ENCODE peak calls at places on chromosomes 1 and 21, in five cellular contexts. T is MM.1S, O is kidney, Z is mesendoderm, Y is colonic mucosa. P is an unnamed sample.

GRCh38 chr1:27618341-27619067 is 14.6 kb upstream of the AHDC1 start:
- DNase-seq in Y (no peak), T (no peak), Z (no peak), O (no peak), P (no peak)

GRCh38 chr21:18424250-18424649 is 20.7 kb upstream of the TMPRSS15 start:
- DNase-seq in Z (no peak), O (no peak), Y (no peak), T (no peak), P (no peak)

GRCh38 chr1:243420968-243421675 is 165.3 kb downstream of the SDCCAG8 start:
- DNase-seq in Z (no peak), Y (no peak), O (no peak), T (no peak), P (no peak)

GRCh38 chr1:206012086-206012859 is 9.1 kb upstream of the RAB7B start:
- DNase-seq in Y (peak; percentile 91), T (peak; percentile 64), Z (no peak), O (peak; percentile 87), P (no peak)

GRCh38 chr1:245715970-245716369 is 561.2 kb downstream of the KIF26B start:
- DNase-seq in Z (no peak), T (no peak), Y (no peak), O (no peak), P (no peak)

GRCh38 chr21:36171741-36172331 is 15.2 kb downstream of the DOP1B start:
- DNase-seq in T (no peak), Z (peak; percentile 21), O (no peak), Y (no peak), P (no peak)

GRCh38 chr1:37100310-37100709 is 66.0 kb upstream of the GRIK3 start:
- DNase-seq in T (no peak), O (no peak), Y (no peak), Z (no peak), P (no peak)

GRCh38 chr1:171166361-171166760 is 18.7 kb upstream of the FMO2 start:
- DNase-seq in Z (no peak), Y (no peak), T (no peak), O (no peak), P (no peak)

GRCh38 chr1:95640746-95641145 is 406.7 kb downstream of the RWDD3 start:
- DNase-seq in Z (no peak), T (no peak), O (no peak), Y (no peak), P (no peak)

GRCh38 chr1:176499671-176500070 is 36.7 kb downstream of the PAPPA2 start:
- DNase-seq in Z (no peak), Y (no peak), T (no peak), O (no peak), P (no peak)

GRCh38 chr1:156661932-156662587 is 15.1 kb downstream of the NES start:
- DNase-seq in Z (peak; percentile 63), O (no peak), Y (no peak), T (peak; percentile 43), P (no peak)

DNA sequence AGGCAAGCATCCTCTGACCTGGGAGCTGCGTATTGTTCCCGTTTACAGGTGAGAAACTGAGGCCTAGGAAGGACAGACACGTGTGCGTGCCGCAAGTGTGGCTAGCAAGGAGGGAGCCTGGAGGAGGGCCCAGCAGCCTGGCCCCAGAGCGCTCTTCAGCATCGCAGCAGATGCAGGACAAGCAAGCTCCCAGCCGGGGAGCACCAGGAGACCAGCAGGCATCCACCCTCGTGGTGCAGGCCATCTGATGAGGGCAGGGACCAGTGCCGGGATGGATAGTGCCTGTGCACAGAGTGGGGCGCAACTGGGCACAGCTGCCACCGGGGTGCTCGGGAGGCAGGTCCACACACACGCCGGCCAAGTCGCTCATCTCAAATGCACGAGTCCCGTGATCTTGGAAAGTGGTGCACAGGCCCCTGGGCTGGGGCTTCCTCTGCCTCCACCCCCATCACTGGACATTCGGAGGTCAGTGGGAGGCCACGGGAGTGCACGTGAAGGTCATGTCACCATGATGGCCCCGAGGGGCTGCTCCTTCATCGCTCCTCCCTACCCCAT is 55.1 kb downstream of the COL18A1 start:
- DNase-seq in O (peak; percentile 63), Y (no peak), T (no peak), Z (no peak), P (no peak)
- H3K27ac ChIP-seq in O (no peak overlapping the region), Y (no peak overlapping the region), T (no peak overlapping the region), Z (no peak overlapping the region), P (no peak overlapping the region)

GRCh38 chr1:160838876-160839275 is 23.8 kb downstream of the CD244 start:
- DNase-seq in O (no peak), T (no peak), Y (no peak), Z (no peak), P (no peak)
- H3K9ac ChIP-seq in O (no peak overlapping the region), T (no peak overlapping the region), Y (no peak overlapping the region), Z (no peak overlapping the region), P (no peak overlapping the region)

DNA sequence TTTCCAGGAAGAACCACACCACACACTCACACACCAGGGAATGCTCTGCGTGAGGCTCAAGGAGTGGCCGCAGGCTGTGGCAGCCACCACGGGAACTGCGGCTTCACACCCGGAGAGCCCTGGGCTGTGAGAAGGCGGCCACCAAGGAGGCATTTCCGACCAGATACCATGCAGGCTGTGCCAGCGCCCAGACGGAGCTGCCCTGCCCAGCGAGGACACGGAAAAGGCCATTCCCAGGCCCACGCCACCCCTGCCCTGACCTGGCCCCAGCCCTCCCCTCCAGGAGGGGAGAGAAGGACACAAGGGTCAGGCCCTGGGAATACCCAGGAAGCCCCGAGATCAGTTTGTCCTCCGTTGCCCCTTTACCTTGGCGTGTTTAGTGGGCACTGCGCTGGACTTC is 119.3 kb downstream of the NPHP4 start:
- DNase-seq in O (no peak), Z (no peak), Y (no peak), T (no peak), P (no peak)
- H3K4me3 ChIP-seq in O (no peak overlapping the region), Z (no peak overlapping the region), Y (no peak overlapping the region), T (no peak overlapping the region), P (no peak overlapping the region)

DNA sequence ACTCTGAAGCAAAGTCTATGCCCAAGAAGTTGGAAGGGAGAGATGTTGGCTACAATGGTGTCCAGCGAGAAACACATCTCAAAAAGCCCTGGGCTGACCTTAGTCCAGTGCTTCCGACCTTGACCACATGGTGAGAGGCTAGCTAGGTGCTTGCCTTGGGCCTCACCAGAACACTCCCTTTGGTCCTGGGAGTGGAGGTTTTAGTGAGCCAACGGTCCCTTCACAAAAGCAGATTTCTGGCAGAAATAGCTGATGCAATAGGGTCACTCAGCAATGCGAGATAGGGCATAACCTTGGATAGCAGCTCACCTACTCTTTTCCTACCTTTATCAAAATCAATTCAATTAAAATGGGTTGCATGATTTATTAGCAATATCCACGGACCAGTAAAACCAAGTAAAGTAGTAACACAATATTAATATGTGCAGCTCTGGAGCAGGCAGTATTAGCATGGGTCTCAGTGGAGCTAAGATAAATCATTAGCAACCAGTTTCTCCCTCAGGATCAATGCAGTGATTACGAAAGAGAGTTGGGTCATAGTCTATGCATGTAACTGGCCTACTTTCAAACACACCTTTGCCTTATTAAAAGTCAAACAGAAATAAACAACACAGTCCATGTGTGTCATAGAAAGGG is 1.9 kb downstream of the SLC30A10 start:
- DNase-seq in Z (no peak), O (no peak), T (no peak), Y (no peak), P (no peak)
- H3K27ac ChIP-seq in Z (no peak overlapping the region), O (no peak overlapping the region), T (no peak overlapping the region), Y (no peak overlapping the region), P (no peak overlapping the region)

GRCh38 chr1:168709407-168709891 is 19.6 kb downstream of the DPT start:
- DNase-seq in O (no peak), Y (peak; percentile 54), Z (peak; percentile 51), T (no peak), P (no peak)
- H3K9ac ChIP-seq in O (no peak overlapping the region), Y (no peak overlapping the region), Z (no peak overlapping the region), T (no peak overlapping the region), P (no peak overlapping the region)

DNA sequence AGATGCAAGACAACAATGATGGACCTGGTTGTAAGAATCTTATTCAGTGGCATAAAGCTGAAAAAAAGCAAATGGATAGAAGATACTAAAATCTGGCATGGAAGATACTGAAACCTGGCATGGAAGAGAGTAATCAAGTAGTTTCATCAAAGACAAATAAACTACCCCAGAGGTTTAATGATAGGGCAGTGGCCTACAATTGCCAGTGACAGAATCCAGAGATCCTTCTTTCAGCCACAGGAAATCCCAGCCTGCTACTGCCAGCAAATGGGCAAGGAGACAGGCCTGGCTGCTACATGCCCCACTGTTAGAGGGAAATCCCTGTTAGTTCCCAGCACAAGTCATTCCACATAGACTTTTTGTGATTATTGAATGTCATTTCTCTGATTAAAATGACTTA is 409.4 kb downstream of the VAV3 start:
- DNase-seq in Y (no peak), Z (peak; percentile 7), O (no peak), T (no peak), P (no peak)
- H3K4me3 ChIP-seq in Y (no peak overlapping the region), Z (no peak overlapping the region), O (no peak overlapping the region), T (no peak overlapping the region), P (no peak overlapping the region)

GRCh38 chr1:21149862-21150432 is 26.8 kb downstream of the EIF4G3 start:
- DNase-seq in T (no peak), Z (peak; percentile 94), O (no peak), Y (no peak), P (no peak)
- H3K27ac ChIP-seq in T (no peak overlapping the region), Z (no peak overlapping the region), O (no peak overlapping the region), Y (peak overlapping the region; percentile 17), P (peak overlapping the region; percentile 66)

DNA sequence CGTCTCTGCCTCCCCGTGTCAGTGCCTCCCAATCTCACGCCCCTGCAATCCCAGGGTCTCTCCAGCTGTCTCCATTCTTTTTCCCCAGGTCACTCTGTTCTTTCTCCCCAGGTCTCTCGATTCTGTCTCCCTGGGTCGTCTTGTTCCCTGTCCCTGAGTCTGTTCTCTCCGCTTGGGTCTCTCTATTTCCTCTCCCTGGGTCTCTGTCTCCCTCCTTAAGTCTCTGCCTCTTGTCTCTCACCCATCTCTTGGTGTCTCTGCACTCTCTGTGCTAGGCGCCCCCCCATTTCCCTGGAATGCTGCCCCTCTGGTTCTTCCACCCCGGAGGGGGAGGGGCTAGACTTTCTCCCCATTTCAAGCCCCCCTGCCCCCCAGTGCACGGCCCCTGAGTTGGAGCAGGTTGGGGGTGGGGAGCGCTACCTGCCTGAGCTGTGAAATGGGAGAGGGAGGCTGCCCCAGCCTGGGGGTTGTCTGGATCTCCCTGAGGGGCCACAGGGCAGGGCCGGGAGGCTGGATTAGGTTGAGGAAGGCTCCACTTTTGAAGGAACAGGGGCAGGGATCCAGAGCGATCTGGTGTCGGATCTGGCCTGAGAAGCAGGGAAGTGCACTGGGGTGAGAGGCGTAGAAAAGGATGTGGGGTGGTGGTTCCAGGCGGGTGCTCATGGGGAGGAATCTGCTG is 1.4 kb downstream of the PTPRF start:
- DNase-seq in T (no peak), O (no peak), Z (peak; percentile 61), Y (peak; percentile 49), P (no peak)
- H3K9ac ChIP-seq in T (peak overlapping the region; percentile 16), O (peak overlapping the region; percentile 63), Z (peak overlapping the region; percentile 86), Y (peak overlapping the region; percentile 57), P (peak overlapping the region; percentile 68)

DNA sequence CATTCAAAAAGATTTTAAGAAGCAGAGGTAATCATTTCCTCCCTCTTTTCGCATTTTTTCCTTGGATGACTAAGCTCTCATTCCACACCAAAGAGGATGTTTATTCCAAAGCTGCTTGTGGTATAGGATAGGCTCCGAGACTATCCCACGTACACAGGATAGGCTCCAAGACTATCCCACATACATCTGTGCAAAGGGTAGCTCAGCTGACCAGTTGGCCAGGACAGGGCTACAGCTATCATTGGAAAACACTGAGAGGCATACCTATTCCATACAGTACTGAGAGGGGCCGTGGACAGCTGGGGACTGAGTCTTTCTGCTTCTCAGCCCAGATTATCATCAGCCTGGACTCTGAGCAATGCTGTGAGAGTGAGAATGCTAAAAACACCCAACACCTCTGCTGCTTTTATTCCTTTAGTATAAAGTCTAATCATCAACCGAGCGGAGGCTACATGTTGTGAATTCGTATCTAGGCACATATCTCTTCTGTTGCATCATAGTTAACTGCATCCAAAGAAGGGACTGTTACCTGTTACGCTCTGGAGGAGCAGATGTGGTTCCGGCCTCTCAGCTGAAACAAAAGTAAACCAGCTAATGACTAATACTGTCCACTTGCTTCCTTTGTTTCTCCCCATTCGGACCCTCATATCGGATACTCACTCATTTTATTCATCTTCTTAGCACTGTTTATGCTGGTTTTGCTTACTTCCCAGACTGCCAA is 141.0 kb downstream of the TNFSF18 start:
- DNase-seq in O (no peak), Y (no peak), Z (peak; percentile 20), T (no peak), P (no peak)
- H3K4me3 ChIP-seq in O (no peak overlapping the region), Y (no peak overlapping the region), Z (no peak overlapping the region), T (no peak overlapping the region), P (no peak overlapping the region)